ENCODE peak calls at places on chromosomes 12 and 14, in nine cellular contexts. R, Q, N, L, F, I, U, Z and M are unnamed samples.

GRCh38 chr12:121764808-121765207 is 28.7 kb downstream of the RHOF start:
- DNase-seq in R (no peak), Q (no peak), N (no peak), L (no peak), F (no peak), I (no peak), U (no peak), Z (no peak), M (no peak)

GRCh38 chr12:62194616-62195015 is 65.6 kb upstream of the USP15 start:
- DNase-seq in R (peak), Q (no peak), N (no peak), L (no peak), F (peak), I (no peak), U (no peak), Z (no peak), M (no peak)

GRCh38 chr12:19620222-19620621 is 180.9 kb downstream of the AEBP2 start:
- DNase-seq in R (no peak), Q (no peak), N (no peak), L (no peak), F (peak), I (no peak), U (no peak), Z (peak), M (no peak)

GRCh38 chr14:75069021-75069810 is at the start of gene ZC2HC1C:
- DNase-seq in R (peak), Q (peak), N (peak), L (peak), F (peak), I (peak), U (peak), Z (peak), M (peak)

GRCh38 chr12:56862264-56862663 is 71.9 kb downstream of the SDR9C7 start:
- DNase-seq in R (no peak), Q (no peak), N (no peak), L (no peak), F (no peak), I (no peak), U (no peak), Z (no peak), M (no peak)

GRCh38 chr12:12349711-12350665 is at the start of gene MANSC1:
- DNase-seq in R (peak), Q (peak), N (peak), L (peak), F (peak), I (peak), U (peak), Z (peak), M (peak)

GRCh38 chr12:115335594-115335993 is 651.6 kb upstream of the TBX3 start:
- DNase-seq in R (no peak), Q (no peak), N (no peak), L (no peak), F (no peak), I (no peak), U (no peak), Z (no peak), M (no peak)

GRCh38 chr12:126210026-126210425 is 1144.8 kb downstream of the AACS start:
- DNase-seq in R (no peak), Q (no peak), N (no peak), L (no peak), F (no peak), I (no peak), U (no peak), Z (no peak), M (no peak)

GRCh38 chr14:55929136-55929535 is 189.1 kb upstream of the PELI2 start:
- DNase-seq in R (no peak), Q (no peak), N (no peak), L (peak), F (no peak), I (no peak), U (no peak), Z (no peak), M (no peak)

GRCh38 chr12:80216890-80217559 is 117.7 kb downstream of the OTOGL start:
- DNase-seq in R (no peak), Q (no peak), N (no peak), L (no peak), F (no peak), I (no peak), U (no peak), Z (no peak), M (peak)

GRCh38 chr12:109264943-109265650 is 44.0 kb downstream of the FOXN4 start:
- DNase-seq in R (no peak), Q (no peak), N (no peak), L (no peak), F (no peak), I (no peak), U (no peak), Z (no peak), M (no peak)

GRCh38 chr14:106845286-106846087 is 1319.1 kb downstream of the TMEM121 start:
- DNase-seq in R (no peak), Q (peak), N (peak), L (peak), F (peak), I (peak), U (no peak), Z (peak), M (no peak)

GRCh38 chr12:89507015-89507824 is 17.4 kb downstream of the GALNT4 start:
- DNase-seq in R (no peak), Q (no peak), N (no peak), L (no peak), F (no peak), I (no peak), U (no peak), Z (peak), M (no peak)

GRCh38 chr12:115740586-115741155 is 536.8 kb downstream of the MED13L start:
- DNase-seq in R (no peak), Q (no peak), N (no peak), L (no peak), F (no peak), I (no peak), U (no peak), Z (no peak), M (no peak)

GRCh38 chr12:69087986-69088385 is 151.4 kb upstream of the CPSF6 start:
- DNase-seq in R (no peak), Q (no peak), N (no peak), L (no peak), F (no peak), I (no peak), U (no peak), Z (no peak), M (no peak)

GRCh38 chr12:127172857-127173256 is 1094.1 kb upstream of the TMEM132C start:
- DNase-seq in R (peak), Q (no peak), N (no peak), L (no peak), F (no peak), I (no peak), U (peak), Z (no peak), M (no peak)

GRCh38 chr14:76235628-76236027 is 83.9 kb downstream of the GPATCH2L start:
- DNase-seq in R (no peak), Q (no peak), N (no peak), L (no peak), F (no peak), I (no peak), U (no peak), Z (no peak), M (no peak)

GRCh38 chr12:25889185-25889584 is 69.3 kb upstream of the RASSF8 start:
- DNase-seq in R (no peak), Q (no peak), N (no peak), L (no peak), F (no peak), I (no peak), U (no peak), Z (no peak), M (no peak)

GRCh38 chr12:127957001-127957660 is 309.8 kb upstream of the TMEM132C start:
- DNase-seq in R (no peak), Q (no peak), N (no peak), L (no peak), F (peak), I (no peak), U (no peak), Z (no peak), M (no peak)

GRCh38 chr12:108302471-108303311 is 36.4 kb downstream of the CMKLR1 start:
- DNase-seq in R (peak), Q (peak), N (no peak), L (peak), F (peak), I (peak), U (peak), Z (no peak), M (peak)

GRCh38 chr14:90534838-90535555 is 138.2 kb downstream of the CALM1 start:
- DNase-seq in R (no peak), Q (no peak), N (no peak), L (no peak), F (no peak), I (no peak), U (no peak), Z (no peak), M (no peak)

GRCh38 chr12:32448581-32448980 is 49.2 kb downstream of the FGD4 start:
- DNase-seq in R (peak), Q (no peak), N (peak), L (no peak), F (no peak), I (no peak), U (no peak), Z (no peak), M (peak)

GRCh38 chr12:47219243-47219642 is 139.5 kb upstream of the AMIGO2 start:
- DNase-seq in R (peak), Q (no peak), N (no peak), L (no peak), F (peak), I (no peak), U (no peak), Z (peak), M (no peak)

GRCh38 chr12:109053382-109054123 is 1.2 kb downstream of the USP30 start:
- DNase-seq in R (peak), Q (no peak), N (peak), L (no peak), F (no peak), I (no peak), U (no peak), Z (no peak), M (no peak)

GRCh38 chr14:51653096-51653814 is 1.5 kb downstream of the FRMD6 start:
- DNase-seq in R (peak), Q (no peak), N (no peak), L (no peak), F (peak), I (no peak), U (peak), Z (peak), M (peak)

GRCh38 chr12:132583311-132583710 is 27.1 kb downstream of the LRCOL1 start:
- DNase-seq in R (no peak), Q (no peak), N (no peak), L (no peak), F (no peak), I (no peak), U (no peak), Z (no peak), M (no peak)

GRCh38 chr12:89424846-89425245 is 72.5 kb upstream of the DUSP6 start:
- DNase-seq in R (no peak), Q (no peak), N (no peak), L (no peak), F (no peak), I (no peak), U (no peak), Z (no peak), M (no peak)

GRCh38 chr14:65206448-65207096 is 104.3 kb upstream of the MAX start:
- DNase-seq in R (peak), Q (no peak), N (peak), L (no peak), F (peak), I (no peak), U (no peak), Z (no peak), M (no peak)

GRCh38 chr14:68978550-68978911 is 571 bp downstream of the ACTN1 start:
- DNase-seq in R (no peak), Q (peak), N (peak), L (peak), F (peak), I (peak), U (peak), Z (peak), M (peak)

GRCh38 chr14:54606631-54607133 is 39.8 kb downstream of the SAMD4A start:
- DNase-seq in R (peak), Q (no peak), N (no peak), L (no peak), F (peak), I (no peak), U (no peak), Z (no peak), M (no peak)

GRCh38 chr14:22566845-22567244 is 22.2 kb downstream of the DAD1 start:
- DNase-seq in R (no peak), Q (no peak), N (no peak), L (no peak), F (no peak), I (no peak), U (no peak), Z (no peak), M (no peak)

GRCh38 chr12:127355061-127355820 is 911.7 kb upstream of the TMEM132C start:
- DNase-seq in R (peak), Q (no peak), N (no peak), L (peak), F (peak), I (no peak), U (peak), Z (peak), M (peak)

GRCh38 chr12:109701064-109701463 is 12.6 kb upstream of the FAM222A start:
- DNase-seq in R (no peak), Q (no peak), N (no peak), L (peak), F (no peak), I (no peak), U (no peak), Z (no peak), M (no peak)

DNA sequence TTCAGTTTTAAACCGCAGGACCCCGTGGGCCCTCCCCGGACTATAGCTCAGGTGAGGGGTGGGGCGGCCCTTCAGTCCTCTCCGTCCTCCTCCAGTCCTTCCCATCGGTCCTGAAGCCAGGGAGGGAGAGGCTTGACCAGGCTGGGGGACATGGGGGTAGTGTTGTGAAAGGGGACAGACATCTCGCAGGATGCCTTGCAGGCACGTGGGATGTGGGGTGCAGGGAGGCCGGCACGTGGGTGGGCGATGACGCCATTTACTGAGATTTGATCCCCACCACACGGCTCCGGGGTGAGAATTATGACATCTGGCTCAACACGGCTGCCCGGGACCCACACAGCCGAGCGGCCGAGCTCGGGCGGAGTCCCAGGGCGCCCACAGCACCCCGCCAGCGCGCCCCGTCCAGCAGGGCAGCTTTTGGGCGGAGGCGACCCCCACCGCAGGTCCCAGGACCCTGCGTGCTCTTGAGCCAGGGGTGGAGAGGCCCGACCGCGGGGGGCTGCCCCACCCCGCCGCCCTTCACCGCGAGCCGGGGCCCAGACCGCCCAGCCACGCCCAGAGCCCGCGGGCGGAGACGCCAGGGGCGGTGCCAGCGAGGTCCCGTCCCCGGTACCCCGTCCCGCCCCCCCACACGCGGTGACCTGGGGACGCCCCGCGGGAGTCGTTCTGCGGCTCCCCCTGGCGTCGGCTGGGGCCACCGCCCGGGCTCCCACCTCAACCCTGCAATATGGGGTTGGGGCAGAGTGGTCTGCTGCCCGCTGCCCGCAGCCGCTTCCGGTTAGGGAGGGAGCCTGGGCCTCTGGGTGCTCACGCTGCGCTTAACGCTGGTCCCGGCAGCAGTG is 3.3 kb upstream of the EXOC3L4 start:
- DNase-seq in R (peak), Q (peak), N (peak), L (peak), F (peak), I (peak), U (peak), Z (peak), M (peak)
- TF ChIP-seq CTCF in R (no peak), Q (peak), N (peak), L (peak), F (peak), I (peak), U (peak), Z (peak), M (peak)

GRCh38 chr14:95417492-95417891 is 97.8 kb upstream of the CLMN start:
- DNase-seq in R (no peak), Q (no peak), N (no peak), L (no peak), F (no peak), I (no peak), U (no peak), Z (no peak), M (no peak)
- TF ChIP-seq CTCF in R (no peak), Q (no peak), N (no peak), L (peak), F (no peak), I (no peak), U (no peak), Z (no peak), M (peak)

DNA sequence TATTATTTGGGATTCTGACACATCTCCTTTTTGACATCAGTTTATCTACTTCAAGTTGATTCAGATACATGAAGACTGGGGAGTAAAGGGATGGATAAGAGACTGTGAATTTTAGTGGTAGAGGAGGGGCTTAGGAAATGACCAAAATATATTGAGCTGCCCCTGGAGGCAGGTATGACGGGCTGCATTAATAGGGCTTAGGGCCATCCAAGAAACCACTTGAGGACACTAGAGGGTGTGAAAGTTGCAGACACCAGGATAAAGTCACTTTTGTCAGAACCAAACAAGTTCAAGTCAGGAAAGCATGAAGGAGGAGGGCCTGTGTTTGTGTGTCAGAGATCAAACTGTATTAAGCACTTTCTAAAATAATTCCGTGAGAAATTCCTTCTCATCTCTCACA is 137.1 kb downstream of the SLC38A1 start:
- DNase-seq in R (peak), Q (no peak), N (no peak), L (no peak), F (peak), I (no peak), U (no peak), Z (no peak), M (peak)
- TF ChIP-seq CTCF in R (no peak), Q (no peak), N (no peak), L (no peak), F (peak), I (no peak), U (no peak), Z (peak), M (peak)

GRCh38 chr14:30443368-30444007 is 115.5 kb upstream of the G2E3 start:
- DNase-seq in R (peak), Q (no peak), N (no peak), L (peak), F (peak), I (no peak), U (peak), Z (peak), M (no peak)
- TF ChIP-seq CTCF in R (peak), Q (no peak), N (no peak), L (peak), F (peak), I (peak), U (peak), Z (peak), M (peak)

GRCh38 chr14:59882957-59883356 is 12.4 kb upstream of the RTN1 start:
- DNase-seq in R (no peak), Q (no peak), N (no peak), L (no peak), F (peak), I (no peak), U (no peak), Z (no peak), M (no peak)
- TF ChIP-seq CTCF in R (peak), Q (no peak), N (no peak), L (peak), F (peak), I (peak), U (peak), Z (no peak), M (peak)

GRCh38 chr14:100072783-100073346 is 7.6 kb downstream of the EVL start:
- DNase-seq in R (no peak), Q (no peak), N (peak), L (no peak), F (peak), I (peak), U (no peak), Z (no peak), M (no peak)
- TF ChIP-seq CTCF in R (no peak), Q (no peak), N (peak), L (no peak), F (peak), I (peak), U (peak), Z (no peak), M (no peak)

DNA sequence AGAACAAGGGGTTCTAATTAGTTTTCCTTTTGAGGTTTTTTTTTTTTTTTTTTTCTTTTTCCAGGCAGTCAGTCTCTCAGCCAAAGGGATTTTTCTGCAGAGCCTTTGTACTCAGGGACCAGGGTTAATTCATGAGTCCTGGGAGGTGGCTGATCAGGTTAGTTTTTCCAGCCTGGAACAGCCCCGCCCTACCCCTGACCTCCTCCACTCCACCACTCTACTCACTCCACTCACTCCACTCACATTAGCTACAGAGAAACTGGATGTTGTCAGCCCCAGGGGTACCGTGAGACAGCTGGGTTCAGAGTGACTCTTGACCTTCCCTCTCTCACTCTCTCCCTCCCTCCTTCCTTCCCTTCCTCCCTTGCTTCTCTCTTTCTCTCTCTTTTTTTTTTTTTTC is 161.0 kb downstream of the CRADD start:
- DNase-seq in R (no peak), Q (no peak), N (no peak), L (no peak), F (no peak), I (no peak), U (no peak), Z (no peak), M (no peak)
- TF ChIP-seq CTCF in R (no peak), Q (no peak), N (no peak), L (no peak), F (no peak), I (no peak), U (no peak), Z (no peak), M (no peak)

DNA sequence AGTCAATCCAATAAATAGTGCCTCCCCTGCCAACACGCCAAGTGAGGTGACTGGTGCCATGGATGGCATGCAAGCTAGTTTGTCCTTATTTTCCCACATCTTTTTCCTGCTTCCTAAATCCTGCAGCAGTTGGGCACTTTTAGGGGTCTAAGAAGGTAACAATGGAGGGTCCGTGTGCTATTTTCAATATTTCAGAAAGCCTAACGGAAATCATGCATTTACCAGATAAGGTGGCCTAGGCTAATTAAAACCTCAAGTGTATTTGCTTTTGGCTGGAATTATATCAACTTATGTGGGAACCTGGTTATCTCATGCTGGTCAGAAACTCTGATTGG is 4.9 kb downstream of the ITGA5 start:
- DNase-seq in R (no peak), Q (no peak), N (no peak), L (no peak), F (no peak), I (no peak), U (no peak), Z (no peak), M (no peak)
- TF ChIP-seq CTCF in R (no peak), Q (no peak), N (no peak), L (no peak), F (no peak), I (no peak), U (no peak), Z (no peak), M (no peak)